ENCODE peak calls at places on chromosome 20, in nine cellular contexts. T, W, K, D, S, X, P, G and L are unnamed samples.

GRCh38 chr20:7333846-7334245 is 566.4 kb downstream of the BMP2 start:
- DNase-seq in T (no peak), W (no peak), K (no peak), D (no peak), S (no peak), X (no peak), P (no peak), G (no peak), L (no peak)

GRCh38 chr20:2688041-2688591 is 4.5 kb upstream of the EBF4 start:
- DNase-seq in T (peak), W (peak), K (no peak), D (peak), S (peak), X (peak), P (peak), G (peak), L (peak)

GRCh38 chr20:58676161-58676560 is 16.4 kb upstream of the NPEPL1 start:
- DNase-seq in T (no peak), W (no peak), K (no peak), D (no peak), S (no peak), X (no peak), P (no peak), G (no peak), L (no peak)

GRCh38 chr20:37542281-37542680 is 14.6 kb upstream of the BLCAP start:
- DNase-seq in T (no peak), W (no peak), K (no peak), D (no peak), S (no peak), X (no peak), P (no peak), G (no peak), L (peak)

GRCh38 chr20:1368448-1369199 is 24.2 kb downstream of the FKBP1A start:
- DNase-seq in T (no peak), W (no peak), K (peak), D (no peak), S (no peak), X (no peak), P (no peak), G (no peak), L (no peak)

GRCh38 chr20:22916121-22916842 is 118.8 kb upstream of the SSTR4 start:
- DNase-seq in T (no peak), W (no peak), K (no peak), D (no peak), S (no peak), X (no peak), P (no peak), G (no peak), L (no peak)

GRCh38 chr20:36344517-36345132 is 38.5 kb downstream of the DLGAP4 start:
- DNase-seq in T (no peak), W (no peak), K (no peak), D (peak), S (no peak), X (no peak), P (no peak), G (peak), L (peak)

GRCh38 chr20:17808357-17808756 is 108.6 kb downstream of the BANF2 start:
- DNase-seq in T (peak), W (peak), K (peak), D (no peak), S (no peak), X (no peak), P (no peak), G (peak), L (peak)